ENCODE peak calls at places on chromosome 21, in five cellular contexts. P is MM.1S; I is uterus; O is CD8-positive, alpha-beta T cell; B is left lung. A is an unnamed sample.

GRCh38 chr21:23601549-23601948 is 2005.7 kb downstream of the MRPL39 start:
- DNase-seq in B (no peak), P (no peak), O (no peak), I (no peak), A (no peak)

GRCh38 chr21:42964561-42965560 is 9.5 kb upstream of the PKNOX1 start:
- DNase-seq in P (no peak), O (no peak), B (no peak), I (no peak), A (no peak)

GRCh38 chr21:16408280-16408669 is 678.5 kb downstream of the USP25 start:
- DNase-seq in O (no peak), B (no peak), P (no peak), I (no peak), A (no peak)

GRCh38 chr21:33135925-33136324 is 66.0 kb downstream of the OLIG1 start:
- DNase-seq in B (no peak), I (no peak), P (no peak), O (no peak), A (no peak)

GRCh38 chr21:23633447-23633846 is 1973.8 kb downstream of the MRPL39 start:
- DNase-seq in B (no peak), P (no peak), O (no peak), I (no peak), A (no peak)

GRCh38 chr21:45874716-45875415 is 106.7 kb upstream of the COL6A1 start:
- DNase-seq in I (peak), B (peak), O (no peak), P (no peak), A (no peak)

GRCh38 chr21:34952701-34953100 is 96.4 kb downstream of the RUNX1 start:
- DNase-seq in P (no peak), B (no peak), I (no peak), O (no peak), A (no peak)

GRCh38 chr21:24870633-24871032 is 736.6 kb downstream of the MRPL39 start:
- DNase-seq in O (no peak), I (no peak), B (no peak), P (no peak), A (no peak)

GRCh38 chr21:42203936-42204335 is 15.0 kb upstream of the ABCG1 start:
- DNase-seq in O (no peak), P (no peak), B (no peak), I (no peak), A (no peak)

GRCh38 chr21:46008893-46009635 is 27.5 kb downstream of the COL6A1 start:
- DNase-seq in I (no peak), P (no peak), B (no peak), O (no peak), A (no peak)

GRCh38 chr21:34845521-34846213 is 176.9 kb downstream of the CLIC6 start:
- DNase-seq in B (peak), O (no peak), I (no peak), P (peak), A (no peak)

GRCh38 chr21:34821717-34822116 is 152.9 kb downstream of the CLIC6 start:
- DNase-seq in P (no peak), O (no peak), I (no peak), B (no peak), A (no peak)

GRCh38 chr21:43282358-43283120 is 113.7 kb downstream of the CRYAA start:
- DNase-seq in O (no peak), I (no peak), P (no peak), B (no peak), A (no peak)

GRCh38 chr21:33232640-33233039 is 2.9 kb downstream of the IFNAR2 start:
- DNase-seq in O (no peak), I (no peak), P (peak), B (no peak), A (no peak)

GRCh38 chr21:34889537-34890257 is 159.4 kb downstream of the RUNX1 start:
- DNase-seq in B (peak), O (peak), P (peak), I (peak), A (no peak)

GRCh38 chr21:9772348-9772672 is 749.1 kb upstream of the TPTE start:
- DNase-seq in I (no peak), O (no peak), P (no peak), B (no peak), A (no peak)

GRCh38 chr21:17498586-17498985 is 14.3 kb upstream of the CXADR start:
- DNase-seq in O (no peak), P (no peak), B (no peak), I (no peak), A (no peak)

GRCh38 chr21:38140192-38140905 is 116.4 kb upstream of the KCNJ15 start:
- DNase-seq in P (no peak), B (peak), O (no peak), I (no peak), A (no peak)

GRCh38 chr21:16708431-16708830 is 804.4 kb upstream of the CXADR start:
- DNase-seq in O (no peak), P (no peak), I (no peak), B (no peak), A (no peak)

GRCh38 chr21:27771938-27772505 is 805.1 kb upstream of the ADAMTS5 start:
- DNase-seq in I (no peak), P (no peak), B (no peak), O (no peak), A (no peak)

GRCh38 chr21:34884346-34884929 is 164.7 kb downstream of the RUNX1 start:
- DNase-seq in B (no peak), O (no peak), I (no peak), P (no peak), A (no peak)

GRCh38 chr21:33578959-33579542 is 9.4 kb downstream of the DONSON start:
- DNase-seq in B (no peak), O (no peak), I (no peak), P (no peak), A (no peak)

GRCh38 chr21:33299181-33299752 is 25.5 kb upstream of the IFNAR1 start:
- DNase-seq in O (peak), B (no peak), I (no peak), P (peak), A (no peak)

GRCh38 chr21:35020902-35021301 is 28.2 kb downstream of the RUNX1 start:
- DNase-seq in I (no peak), B (no peak), P (no peak), O (no peak), A (no peak)

GRCh38 chr21:42777064-42777756 is 102.1 kb downstream of the WDR4 start:
- DNase-seq in I (no peak), B (no peak), P (no peak), O (no peak), A (no peak)

GRCh38 chr21:34938079-34938764 is 110.9 kb downstream of the RUNX1 start:
- DNase-seq in B (no peak), I (no peak), P (no peak), O (no peak), A (no peak)

GRCh38 chr21:41761211-41762181 is 5.4 kb downstream of the RIPK4 start:
- DNase-seq in P (no peak), I (no peak), O (no peak), B (peak), A (no peak)

GRCh38 chr21:46060596-46061061 is 37.3 kb upstream of the COL6A2 start:
- DNase-seq in I (peak), B (peak), O (no peak), P (no peak), A (no peak)

GRCh38 chr21:45937721-45938452 is 43.7 kb upstream of the COL6A1 start:
- DNase-seq in B (no peak), O (no peak), I (no peak), P (no peak), A (no peak)

GRCh38 chr21:15037894-15038293 is 26.9 kb downstream of the NRIP1 start:
- DNase-seq in B (no peak), I (no peak), O (no peak), P (no peak), A (no peak)

GRCh38 chr21:41460578-41461527 is 34.8 kb downstream of the MX1 start:
- DNase-seq in P (peak), I (peak), O (peak), B (peak), A (no peak)

GRCh38 chr21:32524010-32524719 is 61.2 kb downstream of the TCP10L start:
- DNase-seq in B (no peak), O (no peak), I (peak), P (peak), A (no peak)

GRCh38 chr21:16863541-16863940 is 649.3 kb upstream of the CXADR start:
- DNase-seq in B (no peak), P (no peak), I (no peak), O (no peak), A (no peak)

GRCh38 chr21:42863504-42863870 is 15.9 kb downstream of the WDR4 start:
- DNase-seq in I (no peak), P (no peak), O (no peak), B (no peak), A (no peak)

GRCh38 chr21:26405071-26405470 is 168.0 kb downstream of the CYYR1 start:
- DNase-seq in I (no peak), P (no peak), O (no peak), B (no peak), A (no peak)

GRCh38 chr21:26409735-26410134 is 163.4 kb downstream of the CYYR1 start:
- DNase-seq in I (no peak), O (no peak), B (no peak), P (no peak), A (no peak)

GRCh38 chr21:26404288-26404687 is 168.8 kb downstream of the CYYR1 start:
- DNase-seq in B (no peak), I (no peak), O (no peak), P (no peak), A (no peak)

GRCh38 chr21:26405735-26406361 is 167.2 kb downstream of the CYYR1 start:
- DNase-seq in I (no peak), B (no peak), O (no peak), P (peak), A (no peak)
- H3K4me3 ChIP-seq in I (no peak), B (no peak), O (no peak), P (no peak), A (no peak)

GRCh38 chr21:28783641-28784185 is 209.0 kb downstream of the LTN1 start:
- DNase-seq in O (no peak), I (no peak), B (no peak), P (no peak), A (no peak)

GRCh38 chr21:28776251-28776650 is 216.4 kb downstream of the LTN1 start:
- DNase-seq in B (no peak), O (no peak), I (no peak), P (no peak), A (no peak)

GRCh38 chr21:28779914-28780313 is 212.8 kb downstream of the LTN1 start:
- DNase-seq in O (no peak), P (no peak), B (no peak), I (no peak), A (no peak)

DNA sequence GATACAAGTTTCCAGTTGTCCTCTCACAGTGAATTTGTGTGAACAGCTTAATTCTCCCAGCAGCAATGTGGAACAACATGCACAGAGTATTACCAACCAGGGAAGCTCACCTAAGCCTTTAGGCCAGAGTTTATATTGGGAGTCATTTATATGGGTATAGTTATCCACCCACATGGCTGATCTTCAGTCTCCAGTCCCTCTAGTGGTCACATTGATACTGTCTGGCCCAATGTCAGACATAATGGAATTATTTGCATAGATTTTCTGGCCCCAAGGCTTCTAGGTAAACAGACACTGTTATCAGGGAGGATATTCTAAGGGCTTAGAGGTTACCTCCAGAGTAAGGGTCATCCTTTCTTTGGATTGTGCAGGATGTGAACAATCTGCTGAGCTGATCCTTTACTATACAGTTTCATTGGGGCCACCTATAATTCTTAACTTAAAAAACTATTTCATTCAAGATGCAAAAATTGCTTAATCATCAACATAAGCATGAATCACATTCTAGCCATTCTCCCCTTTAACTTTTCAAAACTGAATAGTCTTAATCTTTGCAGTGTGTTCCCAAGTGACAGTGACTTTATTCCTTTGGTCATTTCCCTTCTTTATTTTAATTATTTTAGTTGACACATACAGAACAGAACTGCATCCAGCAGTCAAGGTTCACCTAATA is 210.9 kb downstream of the LTN1 start:
- DNase-seq in B (no peak), P (peak), O (no peak), I (no peak), A (no peak)
- TF ChIP-seq CTCF in B (peak), P (peak), O (no peak), I (no peak), A (peak)

DNA sequence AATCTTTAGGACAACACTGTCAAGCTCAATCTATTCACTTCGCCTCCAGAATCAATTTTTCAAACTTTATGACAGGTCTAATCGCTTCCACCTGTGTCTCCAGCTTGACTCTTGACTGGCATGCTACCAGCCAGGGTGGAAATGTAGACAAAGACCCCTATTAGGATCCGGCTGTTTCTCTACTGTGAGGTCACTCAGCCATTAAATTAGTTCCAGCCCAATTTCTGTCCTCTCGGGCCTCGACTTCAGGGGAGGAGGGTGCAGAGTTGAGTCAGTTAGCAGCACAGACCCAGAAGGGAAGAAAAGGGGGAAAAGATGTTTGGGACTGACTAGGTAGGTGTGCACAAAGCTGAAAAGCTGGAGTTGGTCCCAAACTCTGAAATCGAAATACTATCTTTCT is 78.5 kb downstream of the HLCS start:
- DNase-seq in P (no peak), O (no peak), B (no peak), I (no peak), A (no peak)
- H3K4me3 ChIP-seq in P (no peak), O (no peak), B (no peak), I (no peak), A (no peak)

GRCh38 chr21:44461438-44462089 is 6.3 kb downstream of the LRRC3 start:
- DNase-seq in P (no peak), I (no peak), B (no peak), O (no peak), A (no peak)
- TF ChIP-seq CTCF in P (peak), I (no peak), B (no peak), O (no peak), A (no peak)

A was measured in esophagus squamous epithelium.